ENCODE peak calls at places on chromosomes 5 and 9, in four cellular contexts. W is activated CD4-positive, alpha-beta T cell treated with anti-CD3 and anti-CD28 coated beads for 4 hours; A is heart left ventricle; J is astrocyte of the spinal cord. K is an unnamed sample.

GRCh38 chr9:81389569-81389993 is 299.8 kb downstream of the TLE1 start:
- DNase-seq in A (no peak), W (no peak), J (peak), K (peak)

GRCh38 chr5:153530357-153531143 is 40.1 kb downstream of the GRIA1 start:
- DNase-seq in W (no peak), A (no peak), J (no peak), K (no peak)

GRCh38 chr9:124257865-124258764 is at the start of gene NEK6:
- DNase-seq in A (peak), J (no peak), W (peak), K (peak)

GRCh38 chr9:88388886-88389617 is 808 bp downstream of the SPIN1 start:
- DNase-seq in J (peak), A (no peak), W (peak), K (peak)

GRCh38 chr9:131048820-131049219 is 39.8 kb downstream of the LAMC3 start:
- DNase-seq in W (no peak), A (no peak), J (no peak), K (no peak)

GRCh38 chr5:172412724-172413260 is 41.5 kb downstream of the SH3PXD2B start:
- DNase-seq in W (no peak), A (peak), J (peak), K (peak)

GRCh38 chr5:81936061-81936460 is 35.8 kb upstream of the ATG10 start:
- DNase-seq in J (no peak), A (no peak), W (no peak), K (no peak)

GRCh38 chr9:107338911-107339659 is 56.0 kb downstream of the RAD23B start:
- DNase-seq in J (no peak), A (no peak), W (no peak), K (no peak)

GRCh38 chr5:139638736-139639618 is 9.2 kb upstream of the CXXC5 start:
- DNase-seq in W (no peak), A (no peak), J (no peak), K (no peak)

GRCh38 chr9:95077766-95078382 is 239.6 kb downstream of the FANCC start:
- DNase-seq in W (no peak), J (no peak), A (no peak), K (no peak)

GRCh38 chr9:38687389-38687842 is 32.5 kb downstream of the FAM240B start:
- DNase-seq in A (no peak), J (peak), W (no peak), K (peak)

GRCh38 chr5:143001764-143002351 is 231.7 kb downstream of the ARHGAP26 start:
- DNase-seq in J (peak), W (no peak), A (no peak), K (peak)

GRCh38 chr9:135086597-135087488 is 625 bp upstream of the OLFM1 start:
- DNase-seq in A (no peak), W (no peak), J (no peak), K (peak)

GRCh38 chr9:129607026-129607397 is 13.9 kb downstream of the C9orf50 start:
- DNase-seq in J (no peak), A (no peak), W (no peak), K (no peak)

GRCh38 chr5:159826351-159827222 is 89.7 kb upstream of the ADRA1B start:
- DNase-seq in A (no peak), J (peak), W (no peak), K (peak)

GRCh38 chr9:112571624-112572341 is 85.2 kb downstream of the KIAA1958 start:
- DNase-seq in W (no peak), J (no peak), A (no peak), K (no peak)

GRCh38 chr5:140590861-140591260 is 26.2 kb downstream of the SLC35A4 start:
- DNase-seq in J (no peak), W (no peak), A (no peak), K (no peak)

GRCh38 chr5:61333351-61334223 is 1.5 kb downstream of the ZSWIM6 start:
- DNase-seq in J (peak), W (peak), A (peak), K (peak)

GRCh38 chr5:73938280-73938937 is 312.4 kb downstream of the ARHGEF28 start:
- DNase-seq in J (peak), W (no peak), A (no peak), K (peak)

GRCh38 chr5:168027002-168027401 is 264.4 kb upstream of the WWC1 start:
- DNase-seq in J (no peak), W (no peak), A (no peak), K (no peak)

GRCh38 chr9:95615246-95615645 is 98.5 kb upstream of the PTCH1 start:
- DNase-seq in J (no peak), W (no peak), A (no peak), K (no peak)

GRCh38 chr5:94983861-94984535 is 300.9 kb downstream of the MCTP1 start:
- DNase-seq in A (no peak), W (no peak), J (peak), K (peak)

GRCh38 chr9:124014355-124015026 is 2.9 kb downstream of the LHX2 start:
- DNase-seq in W (no peak), J (no peak), A (no peak), K (no peak)

GRCh38 chr9:68702493-68702892 is 2.5 kb upstream of the PIP5K1B start:
- DNase-seq in W (no peak), J (no peak), A (no peak), K (no peak)

GRCh38 chr9:1429328-1429727 is 379.2 kb downstream of the DMRT2 start:
- DNase-seq in W (no peak), J (no peak), A (no peak), K (no peak)

GRCh38 chr9:21294325-21294724 is 10.8 kb downstream of the IFNA5 start:
- DNase-seq in A (no peak), W (no peak), J (peak), K (peak)

GRCh38 chr5:169190860-169191259 is 110.1 kb downstream of the SLIT3 start:
- DNase-seq in A (no peak), W (no peak), J (no peak), K (no peak)

GRCh38 chr9:15438891-15439290 is 16.2 kb downstream of the SNAPC3 start:
- DNase-seq in A (no peak), W (no peak), J (no peak), K (no peak)

GRCh38 chr9:16873131-16873787 is 2.8 kb upstream of the BNC2 start:
- DNase-seq in A (no peak), W (no peak), J (peak), K (no peak)

GRCh38 chr5:141636413-141637265 is at the start of the genes HDAC3 and RELL2:
- DNase-seq in J (peak), A (peak), W (peak), K (peak)

K was measured in dermis blood vessel endothelial cell.